ENCODE peak calls at places on chromosome 18, in five cellular contexts. R is endothelial cell of umbilical vein, J is adrenal gland, F is transverse colon, C is K562. I is an unnamed sample.

GRCh38 chr18:30072609-30073385 is 969.7 kb downstream of the DSC3 start:
- DNase-seq in F (no peak), R (no peak), C (no peak), J (no peak), I (no peak)

GRCh38 chr18:76420888-76421287 is 74.2 kb downstream of the ZNF516 start:
- DNase-seq in R (no peak), F (no peak), J (no peak), C (no peak), I (no peak)

GRCh38 chr18:13823707-13824395 is at the start of gene MC5R:
- DNase-seq in F (peak; percentile 61), R (peak; percentile 53), C (peak; percentile 60), J (peak; percentile 73), I (peak; percentile 43)

GRCh38 chr18:3151379-3152264 is 68.1 kb downstream of the MYOM1 start:
- DNase-seq in C (peak; percentile 52), J (peak; percentile 8), R (peak; percentile 35), F (no peak), I (no peak)

GRCh38 chr18:13217971-13218375 is 587 bp upstream of the LDLRAD4 start:
- DNase-seq in C (no peak), R (peak; percentile 15), J (peak; percentile 34), F (peak; percentile 35), I (peak; percentile 54)

GRCh38 chr18:74784791-74785190 is 187.1 kb downstream of the ZNF407 start:
- DNase-seq in R (no peak), C (no peak), F (no peak), J (no peak), I (no peak)

GRCh38 chr18:22094375-22094767 is 75.0 kb upstream of the GATA6 start:
- DNase-seq in J (no peak), F (no peak), R (no peak), C (peak; percentile 53), I (no peak)

GRCh38 chr18:9827856-9828793 is 57.6 kb upstream of the TXNDC2 start:
- DNase-seq in R (peak; percentile 95), J (peak; percentile 90), F (peak; percentile 61), C (peak; percentile 94), I (no peak)

GRCh38 chr18:74520096-74520833 is 14.0 kb upstream of the CNDP1 start:
- DNase-seq in R (no peak), C (no peak), J (no peak), F (no peak), I (no peak)

GRCh38 chr18:3179430-3180089 is 40.2 kb downstream of the MYOM1 start:
- DNase-seq in C (peak; percentile 31), F (no peak), R (no peak), J (no peak), I (no peak)

GRCh38 chr18:41767960-41768359 is 187.1 kb upstream of the PIK3C3 start:
- DNase-seq in J (peak; percentile 48), C (no peak), R (no peak), F (no peak), I (no peak)

GRCh38 chr18:9016819-9017169 is 85.7 kb upstream of the NDUFV2 start:
- DNase-seq in J (no peak), R (no peak), F (no peak), C (no peak), I (no peak)

DNA sequence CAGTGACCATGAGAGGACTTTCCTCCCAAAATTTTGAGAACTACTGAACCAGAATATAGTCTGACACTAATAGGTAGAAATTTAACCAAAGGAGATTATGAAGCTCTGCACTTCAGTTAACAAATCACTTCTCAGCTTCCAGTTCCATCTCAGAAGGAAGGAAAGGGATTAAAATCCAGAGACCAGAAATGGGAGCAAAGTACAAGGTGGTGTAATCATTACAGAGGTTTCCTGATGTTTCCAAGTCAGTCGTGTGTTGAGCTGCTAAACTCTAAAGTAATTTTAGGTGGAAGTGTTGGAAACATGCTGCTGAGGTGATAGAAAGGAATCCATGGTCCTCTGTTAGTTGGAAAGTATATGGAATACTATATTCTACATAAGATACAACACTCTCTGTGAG is 10.8 kb downstream of the TYMS start:
- DNase-seq in F (no peak), J (no peak), C (no peak), R (no peak), I (no peak)
- TF ChIP-seq POLR2A in F (no peak), J (no peak), C (no peak), R (no peak), I (no peak)

DNA sequence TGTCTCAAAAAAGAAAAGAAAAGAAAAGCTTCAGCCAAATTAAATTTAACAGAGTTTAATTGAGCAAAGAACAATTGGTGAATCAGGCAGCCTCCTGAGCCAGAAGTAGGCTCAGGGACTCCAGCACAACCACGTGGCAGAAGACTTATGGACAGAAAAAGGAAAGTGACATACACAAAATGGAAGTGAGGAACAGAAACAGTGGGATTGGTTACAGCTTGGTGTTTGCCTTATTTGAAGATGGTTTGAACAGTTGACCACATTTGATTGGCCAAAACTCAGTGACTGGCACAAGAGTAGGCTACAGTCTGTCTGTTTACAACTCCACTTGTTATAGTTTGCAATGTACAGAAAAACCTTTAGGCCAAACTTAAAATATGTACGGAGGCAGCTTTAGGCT is 83.1 kb downstream of the SOCS6 start:
- DNase-seq in F (no peak), C (no peak), R (no peak), J (no peak), I (no peak)
- H3K27ac ChIP-seq in F (no peak overlapping the region), C (no peak overlapping the region), R (no peak overlapping the region), J (no peak overlapping the region), I (no peak overlapping the region)

GRCh38 chr18:48410095-48410920 is 1.1 kb upstream of the ZBTB7C start:
- DNase-seq in F (peak; percentile 91), R (peak; percentile 84), J (peak; percentile 95), C (peak; percentile 81), I (peak; percentile 95)
- TF ChIP-seq POLR2A in F (no peak), R (no peak), J (peak; percentile 92), C (no peak), I (peak; percentile 4)

DNA sequence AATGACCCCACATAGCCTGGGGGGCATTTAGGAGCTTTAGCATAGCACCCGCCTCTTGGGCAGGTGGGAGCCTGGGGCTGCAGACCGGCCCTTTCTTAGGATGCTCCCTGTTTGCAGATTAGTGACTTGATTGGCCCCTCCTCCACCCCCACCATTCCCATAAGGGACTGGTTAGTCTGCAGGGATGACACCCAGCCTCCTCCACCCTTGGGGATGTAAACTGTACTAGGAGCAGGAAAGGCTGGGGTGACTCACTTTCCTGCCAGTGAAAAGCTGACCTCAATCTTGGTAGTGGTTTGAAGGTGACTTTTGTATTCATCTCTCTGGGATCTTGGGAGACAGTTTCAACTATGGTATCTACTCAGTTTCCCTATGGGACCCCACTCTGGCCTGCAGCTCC is 24.2 kb downstream of the CTIF start:
- DNase-seq in R (peak; percentile 79), C (peak; percentile 24), J (peak; percentile 52), F (no peak), I (no peak)
- H3K27ac ChIP-seq in R (peak overlapping the region; percentile 45), C (no peak overlapping the region), J (no peak overlapping the region), F (no peak overlapping the region), I (no peak overlapping the region)

GRCh38 chr18:25516121-25516520 is 164.2 kb upstream of the ZNF521 start:
- DNase-seq in R (peak; percentile 10), F (no peak), J (no peak), C (no peak), I (no peak)

GRCh38 chr18:25518716-25519053 is 166.7 kb upstream of the ZNF521 start:
- DNase-seq in C (no peak), R (no peak), F (no peak), J (no peak), I (no peak)

GRCh38 chr18:25516747-25517498 is 165.0 kb upstream of the ZNF521 start:
- DNase-seq in J (no peak), C (no peak), R (peak; percentile 39), F (no peak), I (no peak)

DNA sequence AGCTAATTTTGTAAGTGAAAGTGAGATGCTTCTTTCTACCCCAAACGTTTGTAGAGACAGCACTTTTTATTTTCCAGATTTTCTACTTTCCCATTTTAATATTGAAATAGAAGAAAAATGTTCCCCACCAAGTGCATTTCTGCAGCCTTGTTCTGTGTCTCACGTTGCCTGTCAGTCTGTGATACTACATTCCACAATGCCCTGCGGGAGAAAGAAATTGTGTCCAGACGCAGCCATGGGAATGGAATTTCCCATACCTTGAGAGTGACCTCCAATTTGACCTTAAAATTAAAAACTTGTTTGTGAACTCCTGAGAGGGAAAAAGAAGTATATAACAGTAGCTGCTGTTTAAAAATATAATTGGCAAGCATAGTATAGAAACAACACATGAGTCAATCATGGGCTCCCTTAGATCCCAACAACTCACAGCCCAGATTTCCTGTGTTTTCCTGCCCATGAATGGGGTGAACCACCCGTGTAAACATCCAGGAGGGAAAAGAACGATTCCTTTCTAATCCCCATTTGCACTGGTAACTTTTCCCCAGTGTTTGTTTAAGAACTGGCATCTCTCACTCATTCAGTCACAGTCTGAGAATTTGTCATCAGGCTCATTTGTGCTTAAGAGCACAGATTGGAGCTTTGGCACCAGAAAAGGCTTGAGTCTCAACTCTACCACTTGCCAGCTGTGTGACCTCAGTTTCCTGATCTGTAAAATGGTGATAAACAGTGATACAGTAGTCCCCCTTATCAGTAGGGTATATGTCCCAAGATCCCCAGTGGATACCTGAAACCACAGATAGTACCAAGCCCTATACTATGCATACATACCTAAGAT is 166.1 kb upstream of the ZNF521 start:
- DNase-seq in F (no peak), C (no peak), J (no peak), R (peak; percentile 99), I (no peak)
- TF ChIP-seq POLR2A in F (no peak), C (no peak), J (no peak), R (no peak), I (no peak)

GRCh38 chr18:58993260-58993659 is 128.6 kb downstream of the ZNF532 start:
- DNase-seq in C (no peak), J (no peak), F (no peak), R (peak; percentile 92), I (no peak)

GRCh38 chr18:58989184-58989759 is 124.6 kb downstream of the ZNF532 start:
- DNase-seq in F (no peak), C (no peak), R (no peak), J (no peak), I (no peak)

GRCh38 chr18:58990720-58991119 is 126.0 kb downstream of the ZNF532 start:
- DNase-seq in R (no peak), C (no peak), F (no peak), J (no peak), I (no peak)

GRCh38 chr18:58992301-58993231 is 127.9 kb downstream of the ZNF532 start:
- DNase-seq in R (peak; percentile 91), F (no peak), C (no peak), J (no peak), I (no peak)

DNA sequence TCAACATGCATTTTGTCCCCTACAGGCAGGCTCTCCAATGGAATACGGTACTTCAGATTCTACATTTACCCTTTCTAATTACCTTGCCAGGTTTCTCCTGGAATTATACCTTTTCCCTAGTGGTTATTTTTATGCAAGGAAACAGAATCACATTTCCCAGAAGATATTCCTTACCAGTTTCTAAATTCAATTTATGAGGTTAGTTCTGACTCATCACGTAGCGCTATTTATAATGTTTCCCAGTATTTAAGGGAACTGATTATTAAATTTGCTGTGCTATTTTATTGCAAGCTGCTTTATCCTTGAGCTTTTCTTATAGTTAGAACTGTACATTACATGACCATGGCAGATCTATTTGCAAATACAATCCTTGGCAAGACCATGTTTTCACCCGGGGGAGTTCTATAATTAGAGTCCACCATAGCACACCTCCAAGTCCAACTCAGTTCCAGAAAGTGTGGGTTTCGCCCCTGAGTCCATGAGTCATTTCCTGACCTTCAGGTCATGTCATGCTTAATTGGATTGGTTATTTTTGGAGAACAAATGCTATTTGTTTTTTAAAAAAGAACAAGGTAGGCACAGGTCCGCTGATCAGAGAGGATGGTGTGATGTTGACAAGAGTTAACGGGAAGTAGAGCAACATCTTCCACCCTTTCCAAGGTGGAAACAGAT is 126.6 kb downstream of the ZNF532 start:
- DNase-seq in C (no peak), R (peak; percentile 60), J (no peak), F (no peak), I (no peak)
- H3K27ac ChIP-seq in C (no peak overlapping the region), R (peak overlapping the region; percentile 91), J (no peak overlapping the region), F (no peak overlapping the region), I (no peak overlapping the region)

I was measured in ovary.